ENCODE peak calls at places on chromosome 6, in ten cellular contexts. N, A, X, W, J, Y, U, V, S and P are unnamed samples.

GRCh38 chr6:35318200-35318844 is 20.7 kb downstream of the DEF6 start:
- DNase-seq in S (no peak), N (peak), J (peak), W (peak), A (peak), U (peak), Y (peak), V (no peak), X (peak), P (no peak)

GRCh38 chr6:37940074-37940847 is 120.7 kb downstream of the ZFAND3 start:
- DNase-seq in Y (peak), A (peak), V (no peak), U (no peak), N (no peak), S (no peak), X (no peak), J (peak), W (no peak), P (no peak)

GRCh38 chr6:136226674-136227377 is 23.3 kb downstream of the MTFR2 start:
- DNase-seq in U (no peak), S (no peak), N (no peak), Y (peak), A (no peak), J (no peak), V (no peak), W (no peak), X (no peak), P (no peak)

GRCh38 chr6:7628479-7628878 is 38.5 kb downstream of the SNRNP48 start:
- DNase-seq in Y (no peak), N (no peak), A (no peak), S (no peak), W (no peak), J (peak), U (no peak), V (no peak), X (no peak), P (peak)

GRCh38 chr6:43953794-43954310 is 173.4 kb downstream of the MRPL14 start:
- DNase-seq in N (peak), X (no peak), A (no peak), W (no peak), Y (peak), J (no peak), V (no peak), U (no peak), S (no peak), P (no peak)

GRCh38 chr6:122752990-122753687 is 26.4 kb upstream of the FABP7 start:
- DNase-seq in J (no peak), U (no peak), N (no peak), Y (no peak), S (no peak), V (no peak), X (no peak), W (no peak), A (no peak), P (no peak)

GRCh38 chr6:11212625-11213024 is 19.8 kb downstream of the NEDD9 start:
- DNase-seq in N (no peak), V (no peak), X (no peak), S (no peak), U (no peak), A (peak), J (peak), W (no peak), Y (peak), P (no peak)

GRCh38 chr6:112443666-112444065 is 96.5 kb downstream of the RFPL4B start:
- DNase-seq in V (no peak), W (peak), A (peak), J (peak), N (no peak), U (no peak), X (peak), S (no peak), Y (peak), P (peak)

GRCh38 chr6:134640975-134641429 is 308.9 kb downstream of the ALDH8A1 start:
- DNase-seq in X (peak), Y (peak), U (no peak), W (peak), J (peak), V (peak), A (peak), S (peak), N (peak), P (peak)

GRCh38 chr6:130018830-130019795 is 732 bp downstream of the L3MBTL3 start:
- DNase-seq in X (peak), A (peak), U (no peak), N (peak), V (peak), Y (peak), J (peak), S (peak), W (no peak), P (no peak)

GRCh38 chr6:35936960-35937359 is 16.1 kb upstream of the SRPK1 start:
- DNase-seq in X (no peak), Y (no peak), J (no peak), U (no peak), N (no peak), V (no peak), A (no peak), W (no peak), S (no peak), P (no peak)

GRCh38 chr6:56689114-56689513 is 46.4 kb upstream of the DST start:
- DNase-seq in A (no peak), Y (no peak), X (no peak), V (no peak), U (no peak), J (no peak), S (peak), N (no peak), W (no peak), P (no peak)
- H3K4me3 ChIP-seq in A (no peak), Y (no peak), X (no peak), V (no peak), U (no peak), J (peak), S (peak), N (no peak), W (no peak), P (no peak)

GRCh38 chr6:46323312-46323965 is 152.7 kb upstream of the ENPP5 start:
- DNase-seq in U (no peak), S (no peak), J (peak), Y (peak), W (no peak), N (no peak), A (no peak), V (no peak), X (no peak), P (peak)
- H3K4me3 ChIP-seq in U (no peak), S (no peak), J (no peak), Y (no peak), W (no peak), N (no peak), A (no peak), V (no peak), X (no peak), P (no peak)

GRCh38 chr6:46651766-46652165 is 852 bp downstream of the CYP39A1 start:
- DNase-seq in A (no peak), V (no peak), X (no peak), W (no peak), S (no peak), J (no peak), U (no peak), N (no peak), Y (peak), P (no peak)
- H3K4me3 ChIP-seq in A (peak), V (no peak), X (peak), W (no peak), S (no peak), J (no peak), U (peak), N (peak), Y (no peak), P (no peak)

GRCh38 chr6:154507209-154507898 is 3.1 kb downstream of the CNKSR3 start:
- DNase-seq in V (no peak), X (no peak), A (no peak), J (no peak), U (no peak), W (no peak), N (no peak), Y (no peak), S (no peak), P (no peak)
- H3K4me3 ChIP-seq in V (no peak), X (peak), A (no peak), J (no peak), U (no peak), W (peak), N (peak), Y (no peak), S (no peak), P (no peak)

GRCh38 chr6:150068173-150068785 is 642 bp downstream of the ULBP3 start:
- DNase-seq in S (no peak), J (no peak), N (no peak), U (no peak), X (no peak), W (no peak), A (no peak), Y (peak), V (no peak), P (no peak)

GRCh38 chr6:150070236-150070860 is 1.4 kb upstream of the ULBP3 start:
- DNase-seq in X (no peak), N (no peak), W (no peak), J (no peak), U (no peak), Y (no peak), S (no peak), A (no peak), V (no peak), P (no peak)

GRCh38 chr6:150072201-150072600 is 3.3 kb upstream of the ULBP3 start:
- DNase-seq in X (peak), A (no peak), V (peak), J (no peak), N (peak), U (no peak), W (no peak), S (peak), Y (peak), P (no peak)

GRCh38 chr6:150068786-150069648 is at the start of gene ULBP3:
- DNase-seq in U (peak), A (peak), J (peak), Y (peak), N (peak), S (peak), W (peak), V (peak), X (peak), P (peak)

GRCh38 chr6:150069707-150070106 is 786 bp upstream of the ULBP3 start:
- DNase-seq in V (no peak), J (no peak), A (no peak), Y (no peak), X (peak), U (no peak), S (no peak), W (no peak), N (no peak), P (no peak)
- H3K4me3 ChIP-seq in V (no peak), J (no peak), A (peak), Y (no peak), X (peak), U (no peak), S (no peak), W (no peak), N (no peak), P (no peak)